ENCODE peak calls at places on chromosomes 16 and 17, in seven cellular contexts. One of them, this sample, is unnamed.
A peak's percentile ranks its signal among the peaks of the same experiment; 100 is the strongest.

GRCh38 chr17:31523862-31524730 is 132.6 kb downstream of the RAB11FIP4 start:
- DNase-seq in PC-3: no peak
- DNase-seq in iPS-NIHi11: no peak
- DNase-seq in substantia nigra: no peak
- DNase-seq in ELF-1: no peak
- DNase-seq in C1 segment of cervical spinal cord: no peak
- DNase-seq in T-helper 2 cell: no peak
- DNase-seq in this sample: no peak

GRCh38 chr16:67489401-67490083 is 6.2 kb upstream of the AGRP start:
- DNase-seq in PC-3: no peak
- DNase-seq in iPS-NIHi11: no peak
- DNase-seq in substantia nigra: no peak
- DNase-seq in ELF-1: no peak
- DNase-seq in C1 segment of cervical spinal cord: no peak
- DNase-seq in T-helper 2 cell: no peak
- DNase-seq in this sample: no peak

GRCh38 chr17:40910441-40910841 is 25.4 kb upstream of the KRT20 start:
- DNase-seq in PC-3: peak; percentile 31
- DNase-seq in iPS-NIHi11: no peak
- DNase-seq in substantia nigra: no peak
- DNase-seq in ELF-1: no peak
- DNase-seq in C1 segment of cervical spinal cord: no peak
- DNase-seq in T-helper 2 cell: no peak
- DNase-seq in this sample: no peak

GRCh38 chr17:15409721-15410247 is 57.6 kb downstream of the CDRT4 start:
- DNase-seq in PC-3: peak; percentile 84
- DNase-seq in iPS-NIHi11: no peak
- DNase-seq in substantia nigra: no peak
- DNase-seq in ELF-1: no peak
- DNase-seq in C1 segment of cervical spinal cord: no peak
- DNase-seq in T-helper 2 cell: no peak
- DNase-seq in this sample: peak; percentile 48

GRCh38 chr17:71522383-71522782 is 598.4 kb upstream of the SOX9 start:
- DNase-seq in PC-3: peak; percentile 12
- DNase-seq in iPS-NIHi11: no peak
- DNase-seq in substantia nigra: no peak
- DNase-seq in ELF-1: no peak
- DNase-seq in C1 segment of cervical spinal cord: no peak
- DNase-seq in T-helper 2 cell: no peak
- DNase-seq in this sample: no peak

GRCh38 chr17:27939489-27940465 is 46.6 kb upstream of the LYRM9 start:
- DNase-seq in PC-3: no peak
- DNase-seq in iPS-NIHi11: no peak
- DNase-seq in substantia nigra: no peak
- DNase-seq in ELF-1: no peak
- DNase-seq in C1 segment of cervical spinal cord: no peak
- DNase-seq in T-helper 2 cell: no peak
- DNase-seq in this sample: no peak

GRCh38 chr16:77387810-77388209 is 47.0 kb downstream of the ADAMTS18 start:
- DNase-seq in PC-3: peak; percentile 53
- DNase-seq in iPS-NIHi11: peak; percentile 38
- DNase-seq in substantia nigra: no peak
- DNase-seq in ELF-1: peak; percentile 53
- DNase-seq in C1 segment of cervical spinal cord: no peak
- DNase-seq in T-helper 2 cell: no peak
- DNase-seq in this sample: no peak

GRCh38 chr16:24255446-24256352 is at the start of gene CACNG3:
- DNase-seq in PC-3: no peak
- DNase-seq in iPS-NIHi11: peak; percentile 95
- DNase-seq in substantia nigra: peak; percentile 22
- DNase-seq in ELF-1: peak; percentile 92
- DNase-seq in C1 segment of cervical spinal cord: no peak
- DNase-seq in T-helper 2 cell: peak; percentile 39
- DNase-seq in this sample: peak; percentile 68

GRCh38 chr16:22206847-22207714 is 1.0 kb downstream of the EEF2K start:
- DNase-seq in PC-3: peak; percentile 61
- DNase-seq in iPS-NIHi11: peak; percentile 53
- DNase-seq in substantia nigra: peak; percentile 43
- DNase-seq in ELF-1: no peak
- DNase-seq in C1 segment of cervical spinal cord: no peak
- DNase-seq in T-helper 2 cell: peak; percentile 46
- DNase-seq in this sample: peak; percentile 44

GRCh38 chr17:21351366-21352065 is 24.6 kb upstream of the KCNJ12 start:
- DNase-seq in PC-3: no peak
- DNase-seq in iPS-NIHi11: no peak
- DNase-seq in substantia nigra: no peak
- DNase-seq in ELF-1: no peak
- DNase-seq in C1 segment of cervical spinal cord: no peak
- DNase-seq in T-helper 2 cell: no peak
- DNase-seq in this sample: no peak

GRCh38 chr17:19010729-19011505 is 6.4 kb upstream of the FAM83G start:
- DNase-seq in PC-3: peak; percentile 37
- DNase-seq in iPS-NIHi11: no peak
- DNase-seq in substantia nigra: no peak
- DNase-seq in ELF-1: peak; percentile 73
- DNase-seq in C1 segment of cervical spinal cord: no peak
- DNase-seq in T-helper 2 cell: no peak
- DNase-seq in this sample: no peak

GRCh38 chr17:77286641-77287431 is 146.1 kb downstream of the SEC14L1 start:
- DNase-seq in PC-3: peak; percentile 99
- DNase-seq in iPS-NIHi11: no peak
- DNase-seq in substantia nigra: no peak
- DNase-seq in ELF-1: no peak
- DNase-seq in C1 segment of cervical spinal cord: no peak
- DNase-seq in T-helper 2 cell: no peak
- DNase-seq in this sample: no peak

GRCh38 chr17:45680360-45680759 is 103.8 kb upstream of the CRHR1 start:
- DNase-seq in PC-3: no peak
- DNase-seq in iPS-NIHi11: no peak
- DNase-seq in substantia nigra: no peak
- DNase-seq in ELF-1: no peak
- DNase-seq in C1 segment of cervical spinal cord: no peak
- DNase-seq in T-helper 2 cell: no peak
- DNase-seq in this sample: no peak

GRCh38 chr17:27800522-27800921 is at the start of gene NOS2:
- DNase-seq in PC-3: no peak
- DNase-seq in iPS-NIHi11: no peak
- DNase-seq in substantia nigra: no peak
- DNase-seq in ELF-1: no peak
- DNase-seq in C1 segment of cervical spinal cord: no peak
- DNase-seq in T-helper 2 cell: no peak
- DNase-seq in this sample: no peak

GRCh38 chr17:55301521-55302406 is 37.0 kb downstream of the HLF start:
- DNase-seq in PC-3: peak; percentile 14
- DNase-seq in iPS-NIHi11: no peak
- DNase-seq in substantia nigra: no peak
- DNase-seq in ELF-1: no peak
- DNase-seq in C1 segment of cervical spinal cord: no peak
- DNase-seq in T-helper 2 cell: no peak
- DNase-seq in this sample: no peak

GRCh38 chr16:83854420-83854819 is 44.5 kb upstream of the MLYCD start:
- DNase-seq in PC-3: no peak
- DNase-seq in iPS-NIHi11: no peak
- DNase-seq in substantia nigra: no peak
- DNase-seq in ELF-1: no peak
- DNase-seq in C1 segment of cervical spinal cord: no peak
- DNase-seq in T-helper 2 cell: no peak
- DNase-seq in this sample: no peak

GRCh38 chr17:17848311-17848710 is 11.5 kb upstream of the SREBF1 start:
- DNase-seq in PC-3: no peak
- DNase-seq in iPS-NIHi11: no peak
- DNase-seq in substantia nigra: no peak
- DNase-seq in ELF-1: no peak
- DNase-seq in C1 segment of cervical spinal cord: no peak
- DNase-seq in T-helper 2 cell: no peak
- DNase-seq in this sample: no peak

GRCh38 chr16:22022151-22022550 is 14.2 kb downstream of the MOSMO start:
- DNase-seq in PC-3: no peak
- DNase-seq in iPS-NIHi11: no peak
- DNase-seq in substantia nigra: no peak
- DNase-seq in ELF-1: no peak
- DNase-seq in C1 segment of cervical spinal cord: no peak
- DNase-seq in T-helper 2 cell: no peak
- DNase-seq in this sample: no peak

GRCh38 chr16:23227529-23227928 is 45.0 kb downstream of the SCNN1G start:
- DNase-seq in PC-3: no peak
- DNase-seq in iPS-NIHi11: no peak
- DNase-seq in substantia nigra: no peak
- DNase-seq in ELF-1: no peak
- DNase-seq in C1 segment of cervical spinal cord: no peak
- DNase-seq in T-helper 2 cell: no peak
- DNase-seq in this sample: no peak

GRCh38 chr17:68540981-68541380 is 28.8 kb downstream of the PRKAR1A start:
- DNase-seq in PC-3: no peak
- DNase-seq in iPS-NIHi11: no peak
- DNase-seq in substantia nigra: no peak
- DNase-seq in ELF-1: no peak
- DNase-seq in C1 segment of cervical spinal cord: no peak
- DNase-seq in T-helper 2 cell: no peak
- DNase-seq in this sample: no peak

GRCh38 chr17:42342242-42343008 is 45.8 kb downstream of the STAT3 start:
- DNase-seq in PC-3: no peak
- DNase-seq in iPS-NIHi11: no peak
- DNase-seq in substantia nigra: no peak
- DNase-seq in ELF-1: no peak
- DNase-seq in C1 segment of cervical spinal cord: no peak
- DNase-seq in T-helper 2 cell: no peak
- DNase-seq in this sample: no peak

GRCh38 chr16:3651461-3652372 is 2.8 kb upstream of the DNASE1 start:
- DNase-seq in PC-3: no peak
- DNase-seq in iPS-NIHi11: no peak
- DNase-seq in substantia nigra: no peak
- DNase-seq in ELF-1: no peak
- DNase-seq in C1 segment of cervical spinal cord: no peak
- DNase-seq in T-helper 2 cell: no peak
- DNase-seq in this sample: no peak

GRCh38 chr16:7369181-7369580 is 36.5 kb downstream of the RBFOX1 start:
- DNase-seq in PC-3: no peak
- DNase-seq in iPS-NIHi11: no peak
- DNase-seq in substantia nigra: no peak
- DNase-seq in ELF-1: no peak
- DNase-seq in C1 segment of cervical spinal cord: no peak
- DNase-seq in T-helper 2 cell: no peak
- DNase-seq in this sample: no peak

GRCh38 chr16:56314244-56314850 is 111.0 kb downstream of the AMFR start:
- DNase-seq in PC-3: no peak
- DNase-seq in iPS-NIHi11: no peak
- DNase-seq in substantia nigra: no peak
- DNase-seq in ELF-1: no peak
- DNase-seq in C1 segment of cervical spinal cord: no peak
- DNase-seq in T-helper 2 cell: no peak
- DNase-seq in this sample: no peak

GRCh38 chr16:75455677-75456076 is 8.8 kb downstream of the TMEM170A start:
- DNase-seq in PC-3: no peak
- DNase-seq in iPS-NIHi11: no peak
- DNase-seq in substantia nigra: no peak
- DNase-seq in ELF-1: peak; percentile 16
- DNase-seq in C1 segment of cervical spinal cord: no peak
- DNase-seq in T-helper 2 cell: no peak
- DNase-seq in this sample: no peak

GRCh38 chr17:16950488-16950887 is 21.4 kb downstream of the TNFRSF13B start:
- DNase-seq in PC-3: no peak
- DNase-seq in iPS-NIHi11: no peak
- DNase-seq in substantia nigra: no peak
- DNase-seq in ELF-1: no peak
- DNase-seq in C1 segment of cervical spinal cord: no peak
- DNase-seq in T-helper 2 cell: no peak
- DNase-seq in this sample: no peak

GRCh38 chr16:86354641-86355040 is 155.7 kb upstream of the FOXF1 start:
- DNase-seq in PC-3: no peak
- DNase-seq in iPS-NIHi11: no peak
- DNase-seq in substantia nigra: no peak
- DNase-seq in ELF-1: no peak
- DNase-seq in C1 segment of cervical spinal cord: no peak
- DNase-seq in T-helper 2 cell: no peak
- DNase-seq in this sample: no peak

GRCh38 chr16:55506708-55507107 is 2.2 kb upstream of the LPCAT2 start:
- DNase-seq in PC-3: no peak
- DNase-seq in iPS-NIHi11: no peak
- DNase-seq in substantia nigra: no peak
- DNase-seq in ELF-1: no peak
- DNase-seq in C1 segment of cervical spinal cord: no peak
- DNase-seq in T-helper 2 cell: no peak
- DNase-seq in this sample: no peak

GRCh38 chr17:78707016-78707415 is 75.1 kb downstream of the CYTH1 start:
- DNase-seq in PC-3: peak; percentile 33
- DNase-seq in iPS-NIHi11: no peak
- DNase-seq in substantia nigra: no peak
- DNase-seq in ELF-1: no peak
- DNase-seq in C1 segment of cervical spinal cord: no peak
- DNase-seq in T-helper 2 cell: no peak
- DNase-seq in this sample: no peak

GRCh38 chr16:66516172-66516807 is 33.6 kb downstream of the TK2 start:
- DNase-seq in PC-3: no peak
- DNase-seq in iPS-NIHi11: no peak
- DNase-seq in substantia nigra: no peak
- DNase-seq in ELF-1: no peak
- DNase-seq in C1 segment of cervical spinal cord: no peak
- DNase-seq in T-helper 2 cell: no peak
- DNase-seq in this sample: no peak

GRCh38 chr16:85555549-85556455 is 57.3 kb upstream of the GSE1 start:
- DNase-seq in PC-3: no peak
- DNase-seq in iPS-NIHi11: peak; percentile 75
- DNase-seq in substantia nigra: no peak
- DNase-seq in ELF-1: no peak
- DNase-seq in C1 segment of cervical spinal cord: no peak
- DNase-seq in T-helper 2 cell: no peak
- DNase-seq in this sample: no peak

GRCh38 chr17:64061157-64061898 is 40.9 kb upstream of the ICAM2 start:
- DNase-seq in PC-3: peak; percentile 80
- DNase-seq in iPS-NIHi11: no peak
- DNase-seq in substantia nigra: no peak
- DNase-seq in ELF-1: no peak
- DNase-seq in C1 segment of cervical spinal cord: no peak
- DNase-seq in T-helper 2 cell: no peak
- DNase-seq in this sample: no peak

GRCh38 chr16:22300427-22301071 is 3.3 kb downstream of the POLR3E start:
- DNase-seq in PC-3: peak; percentile 57
- DNase-seq in iPS-NIHi11: peak; percentile 64
- DNase-seq in substantia nigra: peak; percentile 66
- DNase-seq in ELF-1: peak; percentile 58
- DNase-seq in C1 segment of cervical spinal cord: no peak
- DNase-seq in T-helper 2 cell: peak; percentile 33
- DNase-seq in this sample: peak; percentile 79

GRCh38 chr16:3147046-3147756 is 12.4 kb downstream of the ZNF213 start:
- DNase-seq in PC-3: no peak
- DNase-seq in iPS-NIHi11: no peak
- DNase-seq in substantia nigra: no peak
- DNase-seq in ELF-1: no peak
- DNase-seq in C1 segment of cervical spinal cord: no peak
- DNase-seq in T-helper 2 cell: no peak
- DNase-seq in this sample: no peak

GRCh38 chr16:11697319-11697718 is 29.1 kb downstream of the SNN start:
- DNase-seq in PC-3: no peak
- DNase-seq in iPS-NIHi11: no peak
- DNase-seq in substantia nigra: no peak
- DNase-seq in ELF-1: no peak
- DNase-seq in C1 segment of cervical spinal cord: no peak
- DNase-seq in T-helper 2 cell: no peak
- DNase-seq in this sample: peak; percentile 60